ENCODE peak calls at places on chromosome X, in four cellular contexts. U is central memory CD4-positive, alpha-beta T cell; O is activated naive CD4-positive, alpha-beta T cell treated with Interleukin-2 at 50 U/mL for 16 hours; B is fibroblast of mammary gland. S is an unnamed sample.

GRCh38 chrX:63686878-63687714 is 97.9 kb downstream of the ARHGEF9 start:
- DNase-seq in U (peak; percentile 11), O (no peak), B (peak; percentile 77), S (peak; percentile 17)

GRCh38 chrX:40244980-40245379 is 147.2 kb upstream of the BCOR start:
- DNase-seq in U (no peak), O (no peak), B (no peak), S (no peak)

GRCh38 chrX:11758400-11759171 is 549 bp downstream of the MSL3 start:
- DNase-seq in U (peak; percentile 87), O (peak; percentile 88), B (peak; percentile 73), S (peak; percentile 87)

GRCh38 chrX:44828008-44828605 is 15.7 kb upstream of the DUSP21 start:
- DNase-seq in U (no peak), O (no peak), B (peak; percentile 95), S (no peak)

GRCh38 chrX:136629084-136629750 is 18.7 kb upstream of the CD40LG start:
- DNase-seq in U (peak; percentile 49), O (no peak), B (no peak), S (peak; percentile 57)

GRCh38 chrX:63744850-63745249 is 40.2 kb downstream of the ARHGEF9 start:
- DNase-seq in U (no peak), O (no peak), B (no peak), S (no peak)

GRCh38 chrX:140346711-140347110 is 158.2 kb downstream of the SOX3 start:
- DNase-seq in U (no peak), O (no peak), B (no peak), S (no peak)

GRCh38 chrX:29841750-29842149 is 373.6 kb upstream of the MAGEB2 start:
- DNase-seq in U (no peak), O (no peak), B (peak; percentile 8), S (no peak)

GRCh38 chrX:31228415-31228832 is 156.6 kb upstream of the FTHL17 start:
- DNase-seq in U (no peak), O (no peak), B (peak; percentile 75), S (no peak)

GRCh38 chrX:20680998-20681397 is 414.3 kb upstream of the RPS6KA3 start:
- DNase-seq in U (no peak), O (no peak), B (peak; percentile 83), S (no peak)

GRCh38 chrX:136310411-136310810 is 9.6 kb downstream of the ADGRG4 start:
- DNase-seq in U (no peak), O (no peak), B (peak; percentile 40), S (no peak)

GRCh38 chrX:129984196-129984962 is 1.9 kb downstream of the BCORL1 start:
- DNase-seq in U (peak; percentile 28), O (peak; percentile 33), B (no peak), S (peak; percentile 37)

GRCh38 chrX:24166078-24166477 is 16.5 kb downstream of the ZFX start:
- DNase-seq in U (no peak), O (no peak), B (no peak), S (no peak)

GRCh38 chrX:23726196-23726595 is 16.9 kb downstream of the ACOT9 start:
- DNase-seq in U (no peak), O (no peak), B (no peak), S (no peak)

GRCh38 chrX:49071877-49072711 is 1.7 kb downstream of the PRAF2 start:
- DNase-seq in U (no peak), O (no peak), B (peak; percentile 79), S (no peak)

GRCh38 chrX:153474718-153475117 is 4.3 kb upstream of the HAUS7 start:
- DNase-seq in U (peak; percentile 47), O (peak; percentile 40), B (peak; percentile 51), S (peak; percentile 22)

GRCh38 chrX:40108959-40109287 is 11.2 kb upstream of the BCOR start:
- DNase-seq in U (peak; percentile 53), O (peak; percentile 67), B (peak; percentile 75), S (peak; percentile 66)

GRCh38 chrX:46260502-46260901 is 284.7 kb downstream of the ZNF674 start:
- DNase-seq in U (no peak), O (no peak), B (no peak), S (no peak)

GRCh38 chrX:121958886-121959285 is 911.5 kb downstream of the GLUD2 start:
- DNase-seq in U (no peak), O (no peak), B (peak; percentile 52), S (no peak)

GRCh38 chrX:71107762-71108360 is 1.3 kb upstream of the CXorf65 start:
- DNase-seq in U (peak; percentile 52), O (peak; percentile 30), B (no peak), S (peak; percentile 67)

GRCh38 chrX:150704030-150704613 is 10.9 kb downstream of the MTMR1 start:
- DNase-seq in U (no peak), O (peak; percentile 21), B (no peak), S (no peak)

GRCh38 chrX:49934148-49934547 is 11.8 kb downstream of the CLCN5 start:
- DNase-seq in U (no peak), O (no peak), B (peak; percentile 9), S (no peak)

GRCh38 chrX:132750312-132751042 is 208.0 kb downstream of the HS6ST2 start:
- DNase-seq in U (no peak), O (no peak), B (no peak), S (no peak)

GRCh38 chrX:68832516-68833447 is 4.0 kb downstream of the EFNB1 start:
- DNase-seq in U (no peak), O (no peak), B (no peak), S (no peak)

GRCh38 chrX:120365320-120365719 is 3.4 kb downstream of the ATP1B4 start:
- DNase-seq in U (peak; percentile 13), O (peak; percentile 52), B (peak; percentile 14), S (peak; percentile 53)

GRCh38 chrX:47169726-47170515 is 23.7 kb upstream of the UBA1 start:
- DNase-seq in U (no peak), O (no peak), B (peak; percentile 64), S (no peak)

GRCh38 chrX:17860179-17860780 is 818 bp downstream of the RAI2 start:
- DNase-seq in U (no peak), O (no peak), B (no peak), S (no peak)

GRCh38 chrX:21932277-21932996 is 8.1 kb upstream of the SMS start:
- DNase-seq in U (no peak), O (no peak), B (peak; percentile 95), S (no peak)

GRCh38 chrX:107738768-107739167 is 36.8 kb downstream of the TSC22D3 start:
- DNase-seq in U (no peak), O (no peak), B (no peak), S (no peak)

GRCh38 chrX:19966056-19966455 is 24.8 kb downstream of the BCLAF3 start:
- DNase-seq in U (no peak), O (no peak), B (no peak), S (no peak)

GRCh38 chrX:70527610-70528009 is 83.0 kb downstream of the DLG3 start:
- DNase-seq in U (no peak), O (no peak), B (no peak), S (no peak)

GRCh38 chrX:143634701-143635442 is 1.0 kb downstream of the SLITRK4 start:
- DNase-seq in U (no peak), O (no peak), B (no peak), S (no peak)

GRCh38 chrX:95797344-95797743 is 887.3 kb upstream of the DIAPH2 start:
- DNase-seq in U (no peak), O (no peak), B (no peak), S (no peak)

GRCh38 chrX:133985164-133986007 is at the start of gene GPC3:
- DNase-seq in U (peak; percentile 8), O (peak; percentile 21), B (peak; percentile 23), S (peak; percentile 22)

GRCh38 chrX:68234171-68234910 is 199.0 kb downstream of the OPHN1 start:
- DNase-seq in U (no peak), O (no peak), B (no peak), S (no peak)

GRCh38 chrX:40383969-40384368 is 196.8 kb upstream of the ATP6AP2 start:
- DNase-seq in U (no peak), O (no peak), B (no peak), S (no peak)

GRCh38 chrX:109936114-109936513 is 66.8 kb upstream of the TMEM164 start:
- DNase-seq in U (no peak), O (no peak), B (peak; percentile 83), S (no peak)

GRCh38 chrX:8433296-8434094 is 31.1 kb upstream of the VCX3B start:
- DNase-seq in U (no peak), O (no peak), B (peak; percentile 1), S (no peak)

GRCh38 chrX:38561951-38562719 is 793 bp downstream of the TSPAN7 start:
- DNase-seq in U (no peak), O (peak; percentile 2), B (no peak), S (no peak)